ENCODE peak calls at places on chromosomes 6 and 20, in seven cellular contexts. V is H1, P is HCT116, X is SK-N-SH, D is HepG2, O is GM12878, W is K562. B is an unnamed sample.

GRCh38 chr6:131400054-131400781 is 172.8 kb upstream of the ARG1 start:
- DNase-seq in V (no peak), P (peak), W (peak), X (no peak), D (peak), O (no peak), B (no peak)

GRCh38 chr6:131182991-131183425 is 47.7 kb downstream of the AKAP7 start:
- DNase-seq in O (no peak), V (no peak), P (no peak), D (peak), X (no peak), W (peak), B (no peak)

GRCh38 chr20:11302436-11302835 is 615.3 kb upstream of the BTBD3 start:
- DNase-seq in W (no peak), O (no peak), P (no peak), D (no peak), X (no peak), V (no peak), B (no peak)

GRCh38 chr20:37640600-37641561 is 52.9 kb upstream of the CTNNBL1 start:
- DNase-seq in P (no peak), O (no peak), V (no peak), X (peak), D (no peak), W (peak), B (no peak)

GRCh38 chr6:22106445-22106844 is 190.4 kb downstream of the PRL start:
- DNase-seq in D (no peak), P (no peak), O (no peak), W (no peak), X (peak), V (no peak), B (no peak)

GRCh38 chr6:108489699-108490098 is 71.0 kb upstream of the FOXO3 start:
- DNase-seq in V (no peak), W (no peak), O (no peak), D (no peak), P (no peak), X (no peak), B (no peak)

GRCh38 chr6:163133017-163133416 is 281.5 kb upstream of the QKI start:
- DNase-seq in O (no peak), D (no peak), P (no peak), W (no peak), X (no peak), V (no peak), B (no peak)

GRCh38 chr6:44665143-44665542 is 277.6 kb downstream of the CDC5L start:
- DNase-seq in W (no peak), O (no peak), V (no peak), X (no peak), P (no peak), D (no peak), B (no peak)

GRCh38 chr6:13811627-13812358 is 2.6 kb downstream of the MCUR1 start:
- DNase-seq in W (peak), P (no peak), O (no peak), D (no peak), X (no peak), V (no peak), B (no peak)

GRCh38 chr20:58078741-58079522 is 149.5 kb downstream of the ANKRD60 start:
- DNase-seq in W (no peak), O (no peak), P (no peak), D (no peak), V (no peak), X (no peak), B (no peak)

GRCh38 chr6:105786449-105786848 is 299.7 kb upstream of the PRDM1 start:
- DNase-seq in D (no peak), W (no peak), X (no peak), P (no peak), V (no peak), O (no peak), B (no peak)

DNA sequence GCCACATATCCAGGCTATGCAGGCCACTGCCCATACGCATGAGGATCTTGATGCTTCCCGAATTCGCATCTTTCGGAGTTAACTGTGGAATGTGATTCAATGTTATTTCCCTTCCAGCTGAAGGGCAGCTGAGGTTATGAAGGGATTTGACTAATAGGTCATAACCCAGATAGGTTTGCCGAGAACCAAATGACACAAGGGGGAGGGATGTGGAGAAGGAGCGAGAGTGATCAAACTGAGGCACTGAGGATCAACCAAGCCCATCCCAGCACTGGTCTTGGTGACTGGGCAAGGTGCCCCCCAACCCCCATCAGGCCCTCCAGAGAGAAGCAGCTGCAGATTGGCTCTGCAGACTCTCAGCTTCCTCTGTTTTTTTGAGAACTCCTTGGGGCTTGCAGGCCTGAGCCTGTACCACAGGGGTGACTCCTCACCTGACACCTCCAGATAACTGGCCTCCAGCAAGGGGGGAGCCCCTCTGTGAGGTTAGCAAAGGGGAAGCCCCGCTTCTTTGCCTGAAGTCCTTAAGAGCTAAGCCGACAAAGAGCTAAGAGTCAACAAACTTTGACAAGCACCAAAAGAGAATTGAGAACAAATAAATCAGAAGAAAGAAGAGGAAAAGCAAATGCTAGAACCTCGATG is 185.9 kb downstream of the PDE7B start:
- DNase-seq in W (no peak), X (no peak), O (no peak), D (no peak), V (no peak), P (no peak), B (no peak)
- H3K4me3 ChIP-seq in W (no peak), X (peak), O (no peak), D (no peak), V (no peak), P (no peak), B (no peak)

DNA sequence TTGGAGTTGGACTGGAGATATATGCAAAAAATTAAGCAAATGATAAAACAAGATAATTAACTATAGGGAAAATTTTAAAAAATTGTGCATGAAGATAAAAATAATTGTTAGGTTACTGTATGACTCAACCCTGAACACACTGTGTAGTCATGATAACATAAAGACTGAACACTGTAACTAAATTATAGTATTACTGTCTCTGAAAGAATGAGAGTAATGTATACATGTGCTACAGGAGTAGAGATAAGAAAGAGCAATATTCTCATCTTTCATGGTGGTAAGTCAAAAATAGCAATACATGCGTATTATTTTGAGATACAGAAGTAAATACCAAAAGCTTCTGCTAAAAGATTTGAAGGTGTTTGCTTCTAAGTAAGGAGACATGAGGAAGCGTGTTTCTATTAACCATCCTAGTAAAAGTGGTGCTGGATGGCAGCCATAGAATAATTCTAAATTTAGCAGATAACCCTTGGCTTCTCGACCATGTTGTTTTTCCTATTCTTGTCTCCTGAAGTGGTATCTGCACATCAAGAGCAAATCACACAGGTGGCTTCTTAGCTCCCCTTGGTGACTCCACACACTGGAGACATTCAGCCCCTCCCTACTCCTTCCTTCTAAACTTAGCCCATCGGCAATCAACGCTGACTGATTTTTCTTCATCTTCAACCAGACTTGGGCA is 390.6 kb upstream of the PLCB4 start:
- DNase-seq in V (no peak), X (no peak), W (no peak), O (no peak), P (no peak), D (no peak), B (no peak)
- TF ChIP-seq SIN3A in V (no peak), X (no peak), W (no peak), O (no peak), P (no peak), D (no peak), B (no peak)

GRCh38 chr20:63741354-63741675 is 1.7 kb downstream of the SLC2A4RG start:
- DNase-seq in V (no peak), X (no peak), D (no peak), P (no peak), W (no peak), O (no peak), B (no peak)

GRCh38 chr20:63739129-63740069 is at the start of gene SLC2A4RG:
- DNase-seq in O (no peak), D (peak), X (peak), V (no peak), W (peak), P (no peak), B (no peak)

GRCh38 chr20:63741676-63742380 is 2.3 kb downstream of the SLC2A4RG start:
- DNase-seq in O (no peak), X (no peak), D (no peak), V (no peak), P (no peak), W (no peak), B (no peak)

GRCh38 chr20:63740070-63740500 is 509 bp downstream of the SLC2A4RG start:
- DNase-seq in O (no peak), D (no peak), P (no peak), W (peak), X (peak), V (no peak), B (no peak)

GRCh38 chr20:63740501-63741353 is 1.2 kb downstream of the SLC2A4RG start:
- DNase-seq in X (peak), V (no peak), W (peak), P (peak), D (peak), O (no peak), B (no peak)
- TF ChIP-seq CTCF in X (no peak), V (no peak), W (no peak), P (no peak), D (peak), O (no peak), B (no peak)

GRCh38 chr6:16621002-16621401 is 140.3 kb downstream of the ATXN1 start:
- DNase-seq in V (no peak), O (no peak), X (no peak), W (no peak), P (no peak), D (no peak), B (no peak)
- H3K4me3 ChIP-seq in V (no peak), O (no peak), X (no peak), W (no peak), P (no peak), D (no peak), B (no peak)

GRCh38 chr6:47064274-47064673 is 22.1 kb upstream of the ADGRF1 start:
- DNase-seq in W (no peak), P (no peak), X (no peak), O (no peak), V (no peak), D (no peak), B (no peak)

GRCh38 chr6:47057830-47058540 is 15.9 kb upstream of the ADGRF1 start:
- DNase-seq in D (peak), O (no peak), P (no peak), X (no peak), V (no peak), W (no peak), B (no peak)

GRCh38 chr6:47062346-47062745 is 20.2 kb upstream of the ADGRF1 start:
- DNase-seq in W (no peak), D (no peak), O (no peak), P (no peak), X (no peak), V (no peak), B (no peak)

GRCh38 chr6:47059216-47059885 is 17.2 kb upstream of the ADGRF1 start:
- DNase-seq in W (no peak), V (no peak), D (no peak), X (no peak), O (no peak), P (no peak), B (no peak)

DNA sequence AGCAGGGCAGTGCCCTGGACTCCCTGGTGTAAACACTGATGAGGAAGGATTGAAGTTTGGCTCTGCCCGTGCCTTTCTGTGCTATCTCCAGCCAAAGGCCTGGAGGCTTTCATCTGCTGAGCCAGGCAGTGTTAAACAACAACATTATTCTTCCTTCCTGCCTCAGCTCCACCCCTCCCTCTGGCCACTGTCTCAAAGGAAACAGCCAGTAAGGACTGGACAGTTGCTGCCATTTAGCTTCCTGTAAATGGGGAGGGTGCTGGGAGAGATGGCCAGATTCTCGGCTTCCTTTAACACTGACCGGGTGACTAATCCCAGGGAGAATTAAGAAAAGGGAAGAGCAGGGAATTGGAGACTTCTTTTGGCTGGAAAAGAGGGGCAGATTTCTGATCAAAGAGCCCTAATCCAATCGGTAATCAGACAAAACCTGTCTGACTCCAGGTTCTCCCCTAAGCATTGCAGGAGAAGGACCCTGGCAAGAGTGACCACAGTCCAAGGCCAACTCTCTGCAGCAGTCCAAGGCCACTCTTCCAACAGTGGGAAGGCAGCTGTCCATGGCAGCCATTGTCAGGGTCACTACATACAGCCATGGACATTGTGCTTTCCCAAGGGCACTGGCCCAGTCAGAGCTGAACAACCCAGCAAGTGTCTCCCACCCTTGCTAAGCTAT is 19.6 kb upstream of the ADGRF1 start:
- DNase-seq in X (no peak), W (no peak), P (no peak), D (peak), V (no peak), O (no peak), B (no peak)
- TF ChIP-seq SIN3A in X (no peak), W (no peak), P (no peak), D (no peak), V (no peak), O (no peak), B (no peak)

GRCh38 chr20:23878787-23879186 is 761 bp downstream of the CST5 start:
- DNase-seq in V (no peak), W (no peak), P (no peak), D (no peak), X (no peak), O (no peak), B (no peak)

GRCh38 chr20:23875606-23876237 is 3.8 kb downstream of the CST5 start:
- DNase-seq in W (no peak), D (no peak), O (no peak), V (no peak), X (no peak), P (no peak), B (no peak)

GRCh38 chr20:23879811-23880374 is 345 bp upstream of the CST5 start:
- DNase-seq in W (peak), V (no peak), O (no peak), D (peak), P (no peak), X (no peak), B (no peak)

GRCh38 chr20:23879328-23879798 is at the start of gene CST5:
- DNase-seq in W (no peak), V (no peak), O (no peak), X (no peak), D (no peak), P (no peak), B (no peak)

GRCh38 chr20:23877524-23877923 is 2.0 kb downstream of the CST5 start:
- DNase-seq in O (no peak), W (no peak), D (no peak), V (no peak), X (no peak), P (no peak), B (no peak)
- TF ChIP-seq CTCF in O (no peak), W (no peak), D (no peak), V (peak), X (no peak), P (no peak), B (no peak)

DNA sequence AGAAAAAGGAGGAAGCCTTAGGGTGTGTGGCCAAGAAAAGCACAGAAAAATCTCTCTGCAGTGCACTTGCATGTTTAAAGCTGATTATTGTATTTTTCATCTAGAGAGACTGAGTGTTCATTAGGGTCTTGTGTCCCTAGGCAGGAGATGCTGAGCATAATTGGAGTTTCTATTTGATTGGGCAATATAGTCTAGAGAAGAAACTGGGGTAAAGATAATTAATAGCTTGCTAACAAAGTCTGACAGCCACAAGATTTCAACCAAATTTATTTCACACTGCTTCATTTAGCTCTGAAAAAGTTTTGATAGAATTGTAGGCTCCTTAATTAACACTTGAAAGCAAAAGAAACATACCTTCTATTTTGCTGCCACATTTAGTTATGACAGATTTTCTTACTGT is 2.3 kb downstream of the FLRT3 start:
- DNase-seq in X (no peak), W (no peak), V (no peak), P (no peak), D (no peak), O (no peak), B (no peak)
- H3K4me3 ChIP-seq in X (no peak), W (no peak), V (no peak), P (no peak), D (no peak), O (no peak), B (no peak)

GRCh38 chr6:87198496-87198895 is 43.1 kb downstream of the ZNF292 start:
- DNase-seq in P (no peak), O (no peak), X (no peak), W (no peak), D (no peak), V (no peak), B (no peak)
- TF ChIP-seq SIN3A in P (no peak), O (no peak), X (no peak), W (no peak), D (no peak), V (no peak), B (no peak)